ENCODE peak calls at places on chromosomes 16 and 17, in five cellular contexts. K is H1, T is WTC11, S is GM12878, R is K562. A is an unnamed sample.

GRCh38 chr17:36705651-36706436 is 104.5 kb downstream of the MRM1 start:
- DNase-seq in R (peak; percentile 73), T (peak; percentile 70), K (no peak), S (no peak), A (peak; percentile 18)

GRCh38 chr17:3770471-3770870 is 30.5 kb downstream of the ITGAE start:
- DNase-seq in T (no peak), R (no peak), S (no peak), K (no peak), A (no peak)

GRCh38 chr16:10107081-10107480 is 75.1 kb downstream of the GRIN2A start:
- DNase-seq in R (no peak), K (no peak), S (no peak), T (no peak), A (no peak)

GRCh38 chr16:69444873-69445517 is 20.6 kb downstream of the CYB5B start:
- DNase-seq in K (no peak), T (no peak), R (no peak), S (no peak), A (no peak)

GRCh38 chr16:66888647-66889615 is 8.6 kb downstream of the PDP2 start:
- DNase-seq in S (no peak), T (no peak), R (no peak), K (no peak), A (no peak)

GRCh38 chr17:59427425-59427921 is 96.0 kb downstream of the YPEL2 start:
- DNase-seq in T (no peak), R (no peak), K (no peak), S (no peak), A (no peak)

GRCh38 chr17:3602499-3602898 is 6.7 kb downstream of the TRPV1 start:
- DNase-seq in T (peak; percentile 56), S (no peak), K (no peak), R (peak; percentile 60), A (peak; percentile 44)

GRCh38 chr17:41684050-41684449 is 4.6 kb upstream of the EIF1 start:
- DNase-seq in R (no peak), S (no peak), K (no peak), T (no peak), A (no peak)

GRCh38 chr16:84643180-84643583 is 5.1 kb upstream of the KLHL36 start:
- DNase-seq in T (no peak), K (no peak), S (no peak), R (no peak), A (peak; percentile 35)

GRCh38 chr17:70181866-70182265 is 12.5 kb downstream of the KCNJ2 start:
- DNase-seq in S (no peak), R (no peak), T (no peak), K (no peak), A (no peak)

GRCh38 chr17:4598776-4599504 is 14.6 kb downstream of the SMTNL2 start:
- DNase-seq in K (no peak), T (no peak), S (no peak), R (no peak), A (no peak)

GRCh38 chr16:48126801-48127644 is 28.8 kb downstream of the ABCC12 start:
- DNase-seq in S (no peak), R (no peak), T (no peak), K (no peak), A (peak; percentile 6)

GRCh38 chr16:10729649-10730048 is 14.0 kb upstream of the NUBP1 start:
- DNase-seq in R (no peak), T (no peak), S (no peak), K (no peak), A (no peak)

GRCh38 chr16:88672776-88673175 is 9.9 kb upstream of the MVD start:
- DNase-seq in T (peak; percentile 80), R (no peak), S (no peak), K (peak; percentile 58), A (no peak)

GRCh38 chr16:13883881-13884280 is 36.1 kb upstream of the ERCC4 start:
- DNase-seq in T (no peak), S (no peak), R (no peak), K (no peak), A (no peak)

GRCh38 chr17:550776-551175 is 163.9 kb downstream of the VPS53 start:
- DNase-seq in R (no peak), K (no peak), S (no peak), T (no peak), A (no peak)

GRCh38 chr17:46194393-46195216 is 1.4 kb upstream of the KANSL1 start:
- DNase-seq in T (no peak), R (peak; percentile 54), S (peak; percentile 89), K (no peak), A (no peak)

GRCh38 chr16:9500872-9501271 is 409.4 kb downstream of the HAPSTR1 start:
- DNase-seq in R (no peak), K (no peak), T (no peak), S (no peak), A (no peak)

GRCh38 chr17:37567137-37567927 is 41.9 kb downstream of the SYNRG start:
- DNase-seq in T (no peak), S (no peak), R (no peak), K (no peak), A (no peak)

GRCh38 chr16:12320298-12320706 is 343.8 kb downstream of the SNX29 start:
- DNase-seq in K (no peak), T (no peak), R (no peak), S (no peak), A (no peak)

GRCh38 chr16:80208015-80208414 is 332.8 kb upstream of the DYNLRB2 start:
- DNase-seq in T (no peak), S (no peak), R (no peak), K (no peak), A (no peak)

GRCh38 chr17:79814624-79814965 is 17.7 kb upstream of the CBX8 start:
- DNase-seq in K (no peak), T (no peak), R (no peak), S (no peak), A (no peak)

GRCh38 chr16:4846503-4846900 is 586 bp downstream of the GLYR1 start:
- DNase-seq in R (peak; percentile 22), S (no peak), T (peak; percentile 32), K (no peak), A (peak; percentile 35)

GRCh38 chr17:77096570-77097214 is 44.1 kb upstream of the SEC14L1 start:
- DNase-seq in K (no peak), S (no peak), T (no peak), R (no peak), A (peak; percentile 41)

GRCh38 chr17:34980353-34980680 is at the start of gene LIG3:
- DNase-seq in K (peak; percentile 85), S (peak; percentile 72), T (peak; percentile 95), R (peak; percentile 93), A (peak; percentile 89)

GRCh38 chr16:78608305-78608776 is 508.9 kb downstream of the WWOX start:
- DNase-seq in T (no peak), R (no peak), K (no peak), S (no peak), A (no peak)

GRCh38 chr16:31216552-31217530 is at the start of gene PYDC1:
- DNase-seq in S (no peak), K (no peak), T (peak; percentile 61), R (no peak), A (no peak)
- TF ChIP-seq ATF2 in S (no peak), K (no peak), T (no peak), R (no peak), A (no peak)

DNA sequence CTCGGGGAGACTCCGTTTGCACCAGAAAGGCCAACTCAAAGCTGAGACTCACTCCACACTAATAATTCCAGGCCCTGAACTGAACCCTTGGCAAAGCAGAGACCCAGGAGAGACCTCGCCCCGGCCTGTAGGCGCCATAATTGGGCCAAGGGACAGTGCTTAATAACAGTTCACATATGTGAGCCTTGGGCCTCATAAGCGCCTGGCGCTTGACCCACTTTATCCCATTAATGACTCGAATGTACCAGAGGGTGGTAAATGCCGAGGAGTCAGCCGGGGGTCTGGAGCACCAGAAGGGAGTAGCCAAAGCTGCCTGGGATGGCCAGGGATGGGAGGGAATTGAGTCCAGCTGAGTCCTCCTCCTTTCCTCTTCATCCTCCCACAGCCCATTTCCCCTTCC is 24.6 kb downstream of the SLC6A4 start:
- DNase-seq in K (no peak), T (no peak), S (no peak), R (no peak), A (no peak)
- TF ChIP-seq ATF2 in K (no peak), T (no peak), S (no peak), R (no peak), A (no peak)

DNA sequence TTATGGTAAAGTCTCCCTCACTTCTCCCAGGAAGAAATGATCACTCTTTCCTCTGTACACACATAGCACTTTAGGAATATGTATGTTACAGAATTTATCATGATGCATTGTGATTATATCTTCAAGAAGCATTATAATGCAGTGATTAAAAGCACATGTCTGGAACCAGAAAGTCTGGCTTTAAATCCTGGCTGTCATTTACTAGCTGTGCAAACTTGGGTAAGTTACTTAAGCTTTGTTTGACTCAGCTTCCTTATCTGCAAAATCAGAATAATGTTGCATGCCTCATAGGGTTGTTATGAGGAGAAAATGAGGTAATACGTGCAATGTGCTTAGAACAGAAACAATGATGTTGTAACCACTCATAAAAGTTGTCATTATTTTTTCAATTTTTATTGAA is 156.3 kb upstream of the ZKSCAN2 start:
- DNase-seq in T (no peak), R (no peak), S (no peak), K (no peak), A (no peak)
- TF ChIP-seq ATF2 in T (no peak), R (no peak), S (no peak), K (no peak), A (no peak)

GRCh38 chr16:49467540-49468372 is 94.2 kb downstream of the C16orf78 start:
- DNase-seq in T (no peak), S (no peak), R (no peak), K (no peak), A (no peak)
- TF ChIP-seq ATF2 in T (no peak), S (no peak), R (no peak), K (no peak), A (no peak)

GRCh38 chr17:78409191-78409621 is 30.8 kb downstream of the PGS1 start:
- DNase-seq in K (no peak), T (no peak), R (no peak), S (no peak), A (no peak)
- TF ChIP-seq ATF2 in K (no peak), T (no peak), R (no peak), S (no peak), A (no peak)